ENCODE peak calls at places on chromosome 4, in ten cellular contexts. E is non-pigmented ciliary epithelial cell; Z is stimulated activated CD8-positive, alpha-beta memory T cell treated with anti-CD3 and anti-CD28 coated beads, Interleukin-4, amount 100 ng/mL, for 1 hour; L is adipocyte; I is activated CD4-positive, alpha-beta T cell treated with anti-CD3 and anti-CD28 coated beads, Interleukin-2, amount 50 U/mL, for 1 hour; B is astrocyte of the spinal cord; N is NCI-H1694 treated with DMSO at 0.1 percent for 48 hours; K is kidney glomerular epithelial cell; G is activated CD8-positive, alpha-beta T cell treated with anti-CD3 and anti-CD28 coated beads for 36 hours; D is T-helper 9 cell. U is an unnamed sample.

GRCh38 chr4:45453258-45453841 is 670.5 kb downstream of the GABRG1 start:
- DNase-seq in E (no peak), Z (no peak), L (peak; percentile 7), I (no peak), B (peak; percentile 20), N (peak; percentile 50), K (peak; percentile 32), G (no peak), D (no peak), U (peak; percentile 54)

GRCh38 chr4:128334256-128334655 is 46.6 kb upstream of the PGRMC2 start:
- DNase-seq in E (no peak), Z (no peak), L (no peak), I (no peak), B (no peak), N (no peak), K (no peak), G (no peak), D (no peak), U (no peak)

GRCh38 chr4:159137176-159137575 is 34.3 kb downstream of the RAPGEF2 start:
- DNase-seq in E (no peak), Z (no peak), L (no peak), I (no peak), B (no peak), N (no peak), K (no peak), G (no peak), D (no peak), U (no peak)

GRCh38 chr4:102438396-102438795 is 62.8 kb upstream of the NFKB1 start:
- DNase-seq in E (no peak), Z (no peak), L (peak; percentile 17), I (no peak), B (no peak), N (no peak), K (peak; percentile 12), G (no peak), D (no peak), U (no peak)

GRCh38 chr4:143667461-143667860 is 33.0 kb downstream of the FREM3 start:
- DNase-seq in E (peak; percentile 67), Z (no peak), L (peak; percentile 95), I (no peak), B (peak; percentile 19), N (no peak), K (peak; percentile 38), G (no peak), D (no peak), U (no peak)

GRCh38 chr4:177461606-177462005 is 19.4 kb upstream of the AGA start:
- DNase-seq in E (peak; percentile 63), Z (no peak), L (no peak), I (no peak), B (no peak), N (no peak), K (no peak), G (no peak), D (no peak), U (no peak)

GRCh38 chr4:42425146-42426065 is 28.1 kb downstream of the SHISA3 start:
- DNase-seq in E (no peak), Z (no peak), L (no peak), I (no peak), B (no peak), N (no peak), K (no peak), G (no peak), D (no peak), U (no peak)

GRCh38 chr4:88219099-88219498 is 60.7 kb upstream of the ABCG2 start:
- DNase-seq in E (no peak), Z (no peak), L (peak; percentile 85), I (no peak), B (peak; percentile 60), N (peak; percentile 30), K (peak; percentile 23), G (no peak), D (no peak), U (peak; percentile 29)

GRCh38 chr4:180058731-180059215 is 2184.4 kb upstream of the TENM3 start:
- DNase-seq in E (no peak), Z (no peak), L (peak; percentile 92), I (no peak), B (peak; percentile 79), N (no peak), K (peak; percentile 20), G (peak; percentile 18), D (no peak), U (peak; percentile 50)

GRCh38 chr4:83054928-83055327 is 19.9 kb downstream of the COPS4 start:
- DNase-seq in E (no peak), Z (no peak), L (peak; percentile 37), I (no peak), B (peak; percentile 16), N (peak; percentile 4), K (peak; percentile 9), G (peak; percentile 26), D (no peak), U (no peak)

GRCh38 chr4:2285665-2286381 is 23.9 kb upstream of the MXD4 start:
- DNase-seq in E (no peak), Z (no peak), L (no peak), I (no peak), B (no peak), N (no peak), K (no peak), G (no peak), D (no peak), U (no peak)

GRCh38 chr4:72084587-72085011 is 52.8 kb downstream of the NPFFR2 start:
- DNase-seq in E (no peak), Z (no peak), L (peak; percentile 23), I (no peak), B (no peak), N (no peak), K (no peak), G (no peak), D (no peak), U (no peak)

GRCh38 chr4:156568479-156568878 is 403.1 kb downstream of the PDGFC start:
- DNase-seq in E (no peak), Z (no peak), L (no peak), I (no peak), B (no peak), N (no peak), K (no peak), G (no peak), D (no peak), U (no peak)

GRCh38 chr4:138460477-138460876 is 218.3 kb upstream of the SLC7A11 start:
- DNase-seq in E (no peak), Z (no peak), L (no peak), I (no peak), B (no peak), N (no peak), K (no peak), G (no peak), D (no peak), U (no peak)

GRCh38 chr4:127634181-127634580 is 1.4 kb downstream of the INTU start:
- DNase-seq in E (peak; percentile 90), Z (no peak), L (peak; percentile 77), I (no peak), B (peak; percentile 64), N (no peak), K (no peak), G (no peak), D (no peak), U (no peak)